ENCODE peak calls at places on chromosome 15, in eight cellular contexts. Y is brain microvascular endothelial cell, P is foreskin fibroblast, X is H9, L is GM20000, C is thyroid gland, D is AG09319, H is GM06990. R is an unnamed sample.

GRCh38 chr15:51718199-51718598 is 19.3 kb downstream of the LYSMD2 start:
- DNase-seq in Y (no peak), X (no peak), L (no peak), H (no peak), C (no peak), P (peak), D (no peak), R (no peak)

GRCh38 chr15:88636039-88636438 is 2.8 kb upstream of the ISG20 start:
- DNase-seq in X (peak), L (no peak), D (no peak), Y (no peak), P (no peak), C (no peak), H (no peak), R (peak)

GRCh38 chr15:67047149-67047661 is 18.2 kb upstream of the SMAD3 start:
- DNase-seq in C (peak), Y (no peak), X (no peak), P (no peak), H (no peak), D (no peak), L (no peak), R (no peak)

GRCh38 chr15:40280260-40281056 is 2.4 kb downstream of the ANKRD63 start:
- DNase-seq in C (no peak), L (no peak), D (no peak), H (no peak), X (peak), Y (no peak), P (no peak), R (no peak)

GRCh38 chr15:88621789-88622604 is 857 bp downstream of the AEN start:
- DNase-seq in P (peak), H (no peak), C (no peak), X (no peak), L (peak), D (no peak), Y (peak), R (no peak)

GRCh38 chr15:88745696-88746095 is 57.5 kb upstream of the ACAN start:
- DNase-seq in Y (peak), L (no peak), D (peak), H (no peak), C (no peak), X (no peak), P (peak), R (no peak)

GRCh38 chr15:40762919-40763800 is 708 bp upstream of the GCHFR start:
- DNase-seq in L (peak), P (peak), C (peak), X (peak), D (no peak), H (peak), Y (no peak), R (peak)

GRCh38 chr15:37095197-37095992 is 5.0 kb downstream of the MEIS2 start:
- DNase-seq in D (no peak), L (no peak), P (no peak), Y (no peak), X (peak), H (peak), C (no peak), R (no peak)

GRCh38 chr15:81176291-81176893 is 20.3 kb upstream of the IL16 start:
- DNase-seq in Y (no peak), D (no peak), C (no peak), P (no peak), X (peak), H (no peak), L (no peak), R (no peak)

GRCh38 chr15:39585394-39585841 is 4.5 kb downstream of the THBS1 start:
- DNase-seq in L (no peak), X (no peak), Y (no peak), H (no peak), C (no peak), P (peak), D (peak), R (no peak)

GRCh38 chr15:71748327-71748726 is 62.0 kb upstream of the NR2E3 start:
- DNase-seq in D (no peak), C (no peak), P (peak), Y (peak), L (no peak), X (no peak), H (no peak), R (no peak)

GRCh38 chr15:82298520-82298919 is 35.9 kb downstream of the SAXO2 start:
- DNase-seq in C (no peak), X (no peak), P (no peak), H (no peak), D (no peak), Y (no peak), L (no peak), R (no peak)

GRCh38 chr15:48021336-48022086 is 99.3 kb upstream of the SLC24A5 start:
- DNase-seq in X (no peak), C (no peak), Y (peak), P (peak), D (no peak), H (no peak), L (no peak), R (no peak)

GRCh38 chr15:48507416-48508065 is 138.0 kb downstream of the FBN1 start:
- DNase-seq in X (peak), P (peak), C (peak), H (no peak), D (no peak), Y (peak), L (peak), R (peak)

GRCh38 chr15:96352594-96353377 is 22.3 kb downstream of the NR2F2 start:
- DNase-seq in Y (peak), L (no peak), C (no peak), P (peak), D (no peak), H (no peak), X (no peak), R (no peak)

GRCh38 chr15:99956820-99957641 is 223.8 kb upstream of the LYSMD4 start:
- DNase-seq in X (no peak), D (no peak), C (no peak), H (no peak), L (no peak), Y (no peak), P (no peak), R (peak)

GRCh38 chr15:44535509-44536297 is 1.2 kb upstream of the EIF3J start:
- DNase-seq in P (no peak), X (peak), D (no peak), C (peak), L (no peak), H (peak), Y (no peak), R (peak)

GRCh38 chr15:47607750-47608149 is 109.6 kb upstream of the SEMA6D start:
- DNase-seq in P (peak), C (peak), L (no peak), D (no peak), H (no peak), Y (no peak), X (no peak), R (no peak)

DNA sequence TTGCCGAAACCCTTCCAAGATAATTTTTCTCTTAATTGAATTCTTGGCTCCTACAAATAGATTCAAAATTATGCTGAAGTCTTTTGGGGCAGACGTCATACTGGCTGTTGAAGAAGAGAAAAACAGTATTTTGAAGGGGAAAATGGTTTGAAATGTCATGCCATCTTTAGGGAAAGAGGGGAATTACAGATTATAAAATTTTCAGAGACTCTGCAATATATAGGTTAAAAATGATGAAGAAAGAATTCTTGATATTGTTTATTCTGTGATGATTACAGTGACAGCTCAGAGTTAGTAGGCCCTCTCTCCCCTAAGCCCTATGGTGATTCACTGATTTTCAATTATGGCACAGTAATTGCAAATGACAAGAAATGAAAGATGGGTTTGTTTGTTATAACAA is 86.1 kb downstream of the CGNL1 start:
- DNase-seq in L (no peak), C (no peak), H (no peak), X (no peak), D (no peak), Y (no peak), P (peak), R (no peak)
- TF ChIP-seq CTCF in L (no peak), C (no peak), H (no peak), X (peak), D (peak), Y (no peak), P (peak), R (no peak)

GRCh38 chr15:69271217-69271616 is 27.5 kb upstream of the PAQR5 start:
- DNase-seq in L (no peak), P (no peak), H (no peak), X (no peak), C (no peak), D (no peak), Y (no peak), R (no peak)

DNA sequence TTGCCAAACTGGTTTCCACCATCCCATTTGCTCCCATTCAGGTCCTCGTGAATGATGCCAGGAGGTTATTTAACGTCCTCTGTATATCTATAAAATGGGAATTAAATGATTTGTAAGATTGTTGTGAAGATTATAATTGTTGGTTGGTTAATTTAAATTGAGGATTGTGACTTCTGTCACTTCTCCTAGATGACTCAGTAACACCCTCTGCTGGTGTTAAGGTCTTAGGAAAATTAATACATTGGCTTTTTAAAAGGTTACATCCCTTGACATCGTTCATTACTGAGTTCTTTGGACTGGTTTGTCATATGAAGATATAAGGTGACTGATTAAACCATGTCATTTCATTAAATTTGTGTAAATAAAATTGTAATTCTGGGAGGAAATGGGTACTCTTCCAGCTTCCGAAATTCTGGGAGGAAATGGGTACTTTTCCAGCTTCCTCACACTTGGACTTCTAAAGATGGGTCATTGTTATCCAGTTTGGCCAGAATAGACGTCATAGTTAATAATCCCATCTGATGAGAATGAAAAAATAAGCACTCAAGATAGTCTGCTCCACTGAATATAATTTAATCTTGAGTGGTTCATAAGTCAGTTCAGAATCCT is 33.3 kb upstream of the PAQR5 start:
- DNase-seq in X (no peak), D (peak), H (no peak), P (peak), C (no peak), L (no peak), Y (no peak), R (no peak)
- TF ChIP-seq CTCF in X (peak), D (peak), H (peak), P (peak), C (peak), L (no peak), Y (peak), R (peak)

GRCh38 chr15:73955851-73956250 is 29.6 kb downstream of the LOXL1 start:
- DNase-seq in C (no peak), H (no peak), Y (no peak), P (no peak), X (no peak), D (no peak), L (no peak), R (no peak)

GRCh38 chr15:73957785-73958184 is 31.5 kb downstream of the LOXL1 start:
- DNase-seq in Y (no peak), H (no peak), D (no peak), L (no peak), X (no peak), C (no peak), P (no peak), R (no peak)

GRCh38 chr15:73955326-73955725 is 29.1 kb downstream of the LOXL1 start:
- DNase-seq in P (no peak), D (no peak), C (no peak), Y (no peak), X (no peak), H (no peak), L (no peak), R (no peak)

GRCh38 chr15:73957276-73957675 is 31.0 kb downstream of the LOXL1 start:
- DNase-seq in L (no peak), P (no peak), X (no peak), C (no peak), D (no peak), H (no peak), Y (no peak), R (no peak)

DNA sequence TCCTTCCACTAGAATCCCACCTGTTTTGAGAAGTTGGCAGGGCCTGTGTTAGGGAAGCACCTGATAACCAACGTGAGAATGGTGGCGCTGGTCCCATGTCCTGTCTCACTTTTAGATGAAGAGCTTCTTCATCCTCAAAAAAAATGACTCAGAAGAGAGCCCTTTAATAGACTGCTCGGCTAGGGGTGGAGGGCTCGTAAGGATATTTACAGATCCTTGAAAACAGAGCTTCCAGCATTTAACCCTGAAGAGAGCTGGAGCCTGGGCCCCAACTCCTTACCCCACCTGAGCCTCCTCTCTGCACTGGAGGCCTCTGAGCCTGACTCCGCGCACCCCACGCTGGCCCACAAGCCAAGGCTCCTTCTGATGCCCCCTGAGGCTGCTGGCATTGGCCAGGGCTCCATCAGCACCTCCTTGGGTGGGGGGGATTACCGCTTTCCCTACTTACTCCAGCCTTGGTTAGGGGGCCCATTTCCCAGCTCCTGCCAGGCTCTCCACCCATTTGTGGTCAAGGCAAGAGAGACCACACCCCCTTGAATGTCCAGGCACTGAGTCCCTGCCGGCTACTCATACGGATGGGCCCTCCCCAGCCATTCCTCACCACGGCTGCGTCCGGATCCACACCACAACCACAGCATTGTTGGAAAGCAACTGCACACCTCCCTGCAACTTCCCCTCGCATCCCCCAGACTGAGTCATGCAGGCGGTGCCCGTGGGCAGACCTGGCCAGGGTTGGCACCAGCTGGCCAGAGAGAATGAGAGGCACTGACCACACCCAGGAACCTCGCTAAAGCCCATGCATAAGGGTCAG is 30.2 kb downstream of the LOXL1 start:
- DNase-seq in D (peak), P (peak), H (no peak), Y (peak), C (no peak), X (no peak), L (no peak), R (no peak)
- TF ChIP-seq CTCF in D (no peak), P (no peak), H (no peak), Y (no peak), C (no peak), X (no peak), L (no peak), R (no peak)

DNA sequence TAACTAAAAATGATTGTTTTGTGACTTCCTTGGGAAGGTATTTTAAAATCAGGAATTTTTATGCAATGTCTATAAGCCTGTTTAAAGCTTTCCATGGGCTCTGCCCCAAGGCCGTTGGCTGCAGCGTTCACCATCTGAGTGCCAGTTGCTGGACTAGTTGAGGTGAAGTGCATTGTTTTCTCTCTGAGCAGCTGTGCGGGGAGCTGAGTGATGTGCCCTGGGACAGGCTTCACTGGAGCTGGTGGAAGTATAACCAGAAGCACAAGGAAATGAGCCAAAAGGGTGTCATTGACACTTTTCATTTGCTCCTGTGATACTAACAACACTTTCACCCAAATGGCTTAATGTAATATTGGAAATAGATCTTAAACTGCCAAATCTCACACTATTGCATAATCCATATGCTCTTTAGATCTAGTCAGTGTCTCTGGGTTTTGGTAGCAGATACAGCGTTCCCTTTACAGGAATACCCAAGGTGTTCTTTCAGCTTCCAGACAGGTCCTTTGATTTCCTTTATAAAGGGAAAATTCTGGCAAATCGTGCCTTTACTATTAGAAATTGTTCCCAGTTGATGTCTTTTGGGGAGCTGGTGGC is 29.2 kb downstream of the APH1B start:
- DNase-seq in H (no peak), D (no peak), C (peak), P (no peak), L (no peak), X (no peak), Y (no peak), R (no peak)
- TF ChIP-seq CTCF in H (no peak), D (no peak), C (no peak), P (no peak), L (no peak), X (no peak), Y (no peak), R (no peak)

GRCh38 chr15:78951841-78952238 is 7.0 kb upstream of the CTSH start:
- DNase-seq in P (no peak), L (no peak), C (no peak), Y (no peak), X (no peak), D (no peak), H (no peak), R (no peak)

GRCh38 chr15:78947506-78947905 is 2.7 kb upstream of the CTSH start:
- DNase-seq in C (no peak), L (no peak), X (no peak), H (no peak), D (no peak), Y (no peak), P (no peak), R (no peak)

GRCh38 chr15:78950343-78950742 is 5.5 kb upstream of the CTSH start:
- DNase-seq in C (no peak), D (no peak), X (no peak), Y (no peak), P (no peak), L (no peak), H (no peak), R (no peak)

GRCh38 chr15:78949461-78949860 is 4.6 kb upstream of the CTSH start:
- DNase-seq in X (no peak), D (no peak), L (no peak), P (no peak), Y (no peak), H (no peak), C (no peak), R (peak)

GRCh38 chr15:78950906-78951840 is 6.3 kb upstream of the CTSH start:
- DNase-seq in P (peak), X (no peak), Y (no peak), H (no peak), C (no peak), L (no peak), D (no peak), R (no peak)
- TF ChIP-seq CTCF in P (peak), X (no peak), Y (peak), H (no peak), C (no peak), L (no peak), D (peak), R (no peak)

DNA sequence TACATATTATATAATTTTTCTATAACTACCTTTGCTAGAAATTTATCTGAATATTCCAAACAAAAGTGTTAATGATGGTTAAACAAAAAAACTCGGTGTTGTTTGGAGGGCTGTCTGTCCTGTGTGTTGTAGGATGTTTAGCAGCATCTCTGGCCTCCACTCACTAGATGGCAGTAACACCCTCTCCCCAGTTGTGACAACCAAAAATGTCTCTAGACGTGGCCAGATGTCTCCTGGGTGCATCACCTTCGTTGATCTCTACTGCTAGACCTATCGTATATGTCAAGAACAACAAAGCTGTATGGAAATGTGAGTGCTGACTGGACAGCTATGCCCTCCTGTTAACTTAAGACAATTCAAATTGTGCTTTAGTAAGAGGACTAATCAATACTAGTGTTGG is 14.1 kb downstream of the ANKRD34C start:
- DNase-seq in X (no peak), P (no peak), C (no peak), H (no peak), D (no peak), L (no peak), Y (no peak), R (no peak)
- TF ChIP-seq CTCF in X (peak), P (no peak), C (no peak), H (peak), D (no peak), L (peak), Y (peak), R (no peak)

GRCh38 chr15:60137711-60138396 is 133.7 kb downstream of the FOXB1 start:
- DNase-seq in P (peak), H (no peak), X (no peak), Y (peak), D (no peak), C (no peak), L (no peak), R (no peak)

GRCh38 chr15:60138397-60138968 is 134.4 kb downstream of the FOXB1 start:
- DNase-seq in H (no peak), X (no peak), P (peak), C (no peak), D (no peak), Y (no peak), L (no peak), R (no peak)

GRCh38 chr15:60135961-60136360 is 131.8 kb downstream of the FOXB1 start:
- DNase-seq in P (no peak), Y (no peak), L (no peak), D (no peak), C (no peak), H (no peak), X (no peak), R (no peak)

GRCh38 chr15:60130811-60131210 is 126.7 kb downstream of the FOXB1 start:
- DNase-seq in Y (no peak), X (no peak), H (no peak), P (no peak), L (no peak), C (no peak), D (no peak), R (no peak)

GRCh38 chr15:60134609-60135008 is 130.5 kb downstream of the FOXB1 start:
- DNase-seq in L (no peak), P (peak), X (no peak), C (no peak), D (no peak), H (no peak), Y (no peak), R (no peak)
- TF ChIP-seq CTCF in L (peak), P (peak), X (peak), C (no peak), D (peak), H (peak), Y (peak), R (no peak)

GRCh38 chr15:89776274-89777072 is at the start of gene MESP2:
- DNase-seq in H (peak), Y (peak), C (peak), D (no peak), L (peak), P (peak), X (peak), R (peak)
- TF ChIP-seq CTCF in H (peak), Y (peak), C (no peak), D (peak), L (no peak), P (peak), X (peak), R (peak)

GRCh38 chr15:50685976-50686467 is 575 bp downstream of the TRPM7 start:
- DNase-seq in L (peak), H (no peak), P (peak), Y (peak), D (no peak), C (peak), X (peak), R (peak)
- TF ChIP-seq CTCF in L (no peak), H (no peak), P (no peak), Y (peak), D (no peak), C (no peak), X (no peak), R (no peak)

GRCh38 chr15:65869127-65869953 is at the start of gene RAB11A:
- DNase-seq in C (peak), Y (peak), D (peak), H (peak), L (peak), P (peak), X (peak), R (peak)
- TF ChIP-seq CTCF in C (no peak), Y (peak), D (peak), H (peak), L (peak), P (peak), X (peak), R (peak)